ENCODE peak calls at places on chromosomes 4 and X, in nine cellular contexts. C is epithelial cell of proximal tubule, K is activated T-cell treated with anti-CD3 and anti-CD28 coated beads for 1 hour, A is Calu3, D is K562, W is AG04450, Y is hippocampal formation, R is HCEC 1CT, J is RPMI8226. Z is an unnamed sample.

GRCh38 chr4:156291317-156291716 is 337.7 kb upstream of the CTSO start:
- DNase-seq in C (no peak), K (no peak), A (no peak), D (no peak), W (peak), Y (no peak), R (peak), J (no peak), Z (no peak)

GRCh38 chr4:118033148-118034060 is 882 bp upstream of the NDST3 start:
- DNase-seq in C (no peak), K (no peak), A (peak), D (no peak), W (no peak), Y (no peak), R (peak), J (peak), Z (no peak)

GRCh38 chr4:176611351-176611750 is 181.4 kb downstream of the VEGFC start:
- DNase-seq in C (no peak), K (no peak), A (no peak), D (no peak), W (no peak), Y (no peak), R (no peak), J (no peak), Z (no peak)

GRCh38 chr4:142480244-142480643 is 365.9 kb downstream of the INPP4B start:
- DNase-seq in C (no peak), K (no peak), A (peak), D (no peak), W (no peak), Y (no peak), R (no peak), J (no peak), Z (no peak)

GRCh38 chrX:51144828-51145442 is 187.7 kb upstream of the NUDT10 start:
- DNase-seq in C (peak), K (no peak), A (peak), D (peak), W (no peak), Y (no peak), R (no peak), J (peak), Z (no peak)

GRCh38 chr4:98568896-98569663 is 89.3 kb downstream of the TSPAN5 start:
- DNase-seq in C (no peak), K (no peak), A (no peak), D (no peak), W (no peak), Y (no peak), R (no peak), J (no peak), Z (no peak)

GRCh38 chr4:48746608-48747374 is 33.3 kb downstream of the FRYL start:
- DNase-seq in C (no peak), K (no peak), A (no peak), D (no peak), W (no peak), Y (no peak), R (no peak), J (no peak), Z (no peak)

GRCh38 chr4:153809307-153809706 is 20.4 kb upstream of the SFRP2 start:
- DNase-seq in C (no peak), K (no peak), A (no peak), D (no peak), W (no peak), Y (no peak), R (no peak), J (no peak), Z (no peak)

GRCh38 chr4:182126096-182126495 is 117.1 kb upstream of the TENM3 start:
- DNase-seq in C (no peak), K (no peak), A (no peak), D (no peak), W (no peak), Y (no peak), R (no peak), J (no peak), Z (no peak)

GRCh38 chr4:153541426-153542096 is 75.4 kb downstream of the TMEM131L start:
- DNase-seq in C (no peak), K (no peak), A (no peak), D (no peak), W (peak), Y (no peak), R (peak), J (no peak), Z (no peak)

GRCh38 chr4:100736651-100737450 is 219.0 kb upstream of the EMCN start:
- DNase-seq in C (peak), K (no peak), A (no peak), D (no peak), W (no peak), Y (no peak), R (peak), J (no peak), Z (no peak)

GRCh38 chr4:127304356-127304755 is 328.4 kb upstream of the INTU start:
- DNase-seq in C (no peak), K (no peak), A (no peak), D (no peak), W (peak), Y (no peak), R (peak), J (no peak), Z (no peak)

GRCh38 chrX:3046253-3046909 is 5.1 kb downstream of the ARSF start:
- DNase-seq in C (no peak), K (no peak), A (no peak), D (no peak), W (no peak), Y (no peak), R (no peak), J (peak), Z (no peak)

GRCh38 chr4:127776620-127777019 is 5.5 kb upstream of the HSPA4L start:
- DNase-seq in C (no peak), K (no peak), A (no peak), D (no peak), W (no peak), Y (no peak), R (no peak), J (no peak), Z (no peak)

GRCh38 chr4:86549163-86549788 is 44.8 kb upstream of the PTPN13 start:
- DNase-seq in C (no peak), K (no peak), A (no peak), D (no peak), W (no peak), Y (no peak), R (peak), J (no peak), Z (no peak)

GRCh38 chrX:10932842-10933440 is 178.2 kb upstream of the HCCS start:
- DNase-seq in C (no peak), K (no peak), A (no peak), D (no peak), W (no peak), Y (no peak), R (peak), J (no peak), Z (no peak)

GRCh38 chr4:136873555-136873954 is 658.7 kb downstream of the PCDH18 start:
- DNase-seq in C (no peak), K (no peak), A (no peak), D (no peak), W (no peak), Y (no peak), R (no peak), J (no peak), Z (no peak)